ENCODE peak calls at places on chromosomes 6 and 20, in seven cellular contexts. M, D, Z, S, F, T and A are unnamed samples.
A peak's percentile ranks its signal among the peaks of the same experiment; 100 is the strongest.

GRCh38 chr20:17916365-17916996 is 52.1 kb downstream of the SNX5 start:
- DNase-seq in M (no peak), D (no peak), Z (no peak), S (no peak), F (no peak), T (no peak), A (no peak)

GRCh38 chr6:163296835-163297519 is 117.5 kb upstream of the QKI start:
- DNase-seq in M (no peak), D (no peak), Z (no peak), S (no peak), F (no peak), T (no peak), A (no peak)

GRCh38 chr20:12201289-12201991 is 283.7 kb downstream of the BTBD3 start:
- DNase-seq in M (no peak), D (peak; percentile 17), Z (peak; percentile 18), S (no peak), F (no peak), T (no peak), A (no peak)

GRCh38 chr6:120805267-120805666 is 529.0 kb downstream of the TBC1D32 start:
- DNase-seq in M (no peak), D (no peak), Z (no peak), S (no peak), F (no peak), T (no peak), A (no peak)

GRCh38 chr6:41896280-41896679 is 1.1 kb upstream of the USP49 start:
- DNase-seq in M (no peak), D (no peak), Z (no peak), S (no peak), F (no peak), T (no peak), A (no peak)

GRCh38 chr6:69584536-69584912 is 212.3 kb downstream of the LMBRD1 start:
- DNase-seq in M (no peak), D (no peak), Z (no peak), S (no peak), F (no peak), T (no peak), A (no peak)

GRCh38 chr6:114580882-114581281 is 238.1 kb upstream of the HS3ST5 start:
- DNase-seq in M (no peak), D (no peak), Z (no peak), S (no peak), F (no peak), T (no peak), A (no peak)

GRCh38 chr6:67538032-67538431 is 1097.0 kb upstream of the ADGRB3 start:
- DNase-seq in M (no peak), D (no peak), Z (no peak), S (no peak), F (no peak), T (no peak), A (no peak)

GRCh38 chr20:15986690-15987089 is 586.6 kb downstream of the KIF16B start:
- DNase-seq in M (no peak), D (no peak), Z (no peak), S (no peak), F (no peak), T (no peak), A (no peak)

GRCh38 chr20:37282558-37282957 is 6.9 kb upstream of the MANBAL start:
- DNase-seq in M (no peak), D (no peak), Z (no peak), S (no peak), F (no peak), T (no peak), A (no peak)

GRCh38 chr6:33286946-33287914 is 1.8 kb downstream of the WDR46 start:
- DNase-seq in M (no peak), D (no peak), Z (no peak), S (no peak), F (no peak), T (no peak), A (no peak)

GRCh38 chr6:13398081-13398406 is 69.7 kb upstream of the TBC1D7 start:
- DNase-seq in M (no peak), D (no peak), Z (no peak), S (no peak), F (no peak), T (no peak), A (no peak)

GRCh38 chr6:12578751-12579150 is 137.8 kb upstream of the PHACTR1 start:
- DNase-seq in M (no peak), D (no peak), Z (no peak), S (no peak), F (no peak), T (no peak), A (no peak)

GRCh38 chr6:157227202-157228166 is 95.8 kb downstream of the TMEM242 start:
- DNase-seq in M (no peak), D (no peak), Z (peak; percentile 31), S (no peak), F (no peak), T (peak; percentile 13), A (peak; percentile 20)

GRCh38 chr20:41786158-41786557 is 168.0 kb upstream of the CHD6 start:
- DNase-seq in M (no peak), D (no peak), Z (peak; percentile 86), S (no peak), F (no peak), T (no peak), A (no peak)

GRCh38 chr20:42441862-42442196 is 747.9 kb downstream of the PTPRT start:
- DNase-seq in M (no peak), D (no peak), Z (no peak), S (no peak), F (no peak), T (no peak), A (no peak)

GRCh38 chr20:8875586-8875985 is 193.3 kb upstream of the PLCB4 start:
- DNase-seq in M (no peak), D (no peak), Z (no peak), S (no peak), F (no peak), T (no peak), A (no peak)

GRCh38 chr6:46453221-46453620 is 38.0 kb downstream of the RCAN2 start:
- DNase-seq in M (no peak), D (no peak), Z (no peak), S (no peak), F (no peak), T (no peak), A (no peak)

GRCh38 chr6:144886682-144887081 is 601.5 kb downstream of the UTRN start:
- DNase-seq in M (no peak), D (no peak), Z (no peak), S (no peak), F (no peak), T (no peak), A (no peak)

GRCh38 chr6:139429559-139430150 is 55.2 kb upstream of the CITED2 start:
- DNase-seq in M (no peak), D (no peak), Z (no peak), S (no peak), F (no peak), T (no peak), A (no peak)

GRCh38 chr6:78589426-78589825 is 277.9 kb upstream of the IRAK1BP1 start:
- DNase-seq in M (no peak), D (no peak), Z (no peak), S (no peak), F (no peak), T (no peak), A (no peak)

GRCh38 chr6:57021086-57021720 is 25.3 kb upstream of the KIAA1586 start:
- DNase-seq in M (no peak), D (no peak), Z (peak; percentile 50), S (no peak), F (no peak), T (no peak), A (no peak)

GRCh38 chr6:18550119-18550518 is 163.0 kb downstream of the RNF144B start:
- DNase-seq in M (no peak), D (no peak), Z (no peak), S (no peak), F (no peak), T (no peak), A (no peak)

GRCh38 chr20:55140631-55141030 is 665.2 kb downstream of the DOK5 start:
- DNase-seq in M (no peak), D (no peak), Z (no peak), S (no peak), F (no peak), T (no peak), A (no peak)

GRCh38 chr6:22008248-22008836 is 288.5 kb downstream of the PRL start:
- DNase-seq in M (no peak), D (no peak), Z (no peak), S (no peak), F (no peak), T (no peak), A (no peak)

GRCh38 chr20:9590189-9590588 is 75.8 kb downstream of the LAMP5 start:
- DNase-seq in M (no peak), D (no peak), Z (no peak), S (no peak), F (no peak), T (no peak), A (no peak)

GRCh38 chr6:140380371-140381218 is 1006.1 kb upstream of the CITED2 start:
- DNase-seq in M (no peak), D (no peak), Z (no peak), S (no peak), F (no peak), T (no peak), A (no peak)

GRCh38 chr6:151733680-151734320 is 73.7 kb upstream of the ESR1 start:
- DNase-seq in M (no peak), D (no peak), Z (no peak), S (no peak), F (no peak), T (no peak), A (no peak)

GRCh38 chr6:53718597-53719460 is 53.3 kb upstream of the KLHL31 start:
- DNase-seq in M (no peak), D (no peak), Z (peak; percentile 77), S (no peak), F (no peak), T (peak; percentile 16), A (no peak)

GRCh38 chr6:13302751-13303667 is 25.3 kb downstream of the TBC1D7 start:
- DNase-seq in M (no peak), D (peak; percentile 37), Z (no peak), S (peak; percentile 66), F (no peak), T (no peak), A (peak; percentile 29)

GRCh38 chr6:137977814-137978213 is 110.8 kb downstream of the TNFAIP3 start:
- DNase-seq in M (no peak), D (no peak), Z (no peak), S (no peak), F (no peak), T (no peak), A (no peak)

GRCh38 chr20:23643665-23644064 is 5.9 kb upstream of the CST3 start:
- DNase-seq in M (no peak), D (no peak), Z (no peak), S (no peak), F (no peak), T (no peak), A (no peak)

GRCh38 chr6:147933201-147933600 is 409.4 kb upstream of the SASH1 start:
- DNase-seq in M (no peak), D (no peak), Z (no peak), S (no peak), F (no peak), T (no peak), A (no peak)

GRCh38 chr6:21479140-21479539 is 114.4 kb upstream of the SOX4 start:
- DNase-seq in M (no peak), D (no peak), Z (no peak), S (no peak), F (no peak), T (no peak), A (no peak)

GRCh38 chr6:80304014-80304413 is 197.5 kb downstream of the BCKDHB start:
- DNase-seq in M (no peak), D (no peak), Z (no peak), S (no peak), F (no peak), T (no peak), A (no peak)

GRCh38 chr6:21597706-21598273 is 4.2 kb downstream of the SOX4 start:
- DNase-seq in M (no peak), D (no peak), Z (no peak), S (no peak), F (no peak), T (no peak), A (no peak)

GRCh38 chr20:2429061-2429460 is 41.5 kb downstream of the SNRPB start:
- DNase-seq in M (no peak), D (no peak), Z (no peak), S (no peak), F (no peak), T (no peak), A (no peak)

GRCh38 chr20:47546184-47547033 is 44.7 kb downstream of the NCOA3 start:
- DNase-seq in M (no peak), D (no peak), Z (no peak), S (no peak), F (no peak), T (no peak), A (no peak)